ENCODE peak calls at places on chromosome 1, in four cellular contexts. One of them, this sample, is unnamed.

GRCh38 chr1:115976062-115976899 is at the start of gene SLC22A15:
- DNase-seq in foreskin keratinocyte: peak; percentile 58
- DNase-seq in thoracic aorta: peak; percentile 27
- DNase-seq in GM10248: peak; percentile 75
- DNase-seq in this sample: peak; percentile 60

GRCh38 chr1:150268342-150268705 is 492 bp downstream of the APH1A start:
- DNase-seq in foreskin keratinocyte: peak; percentile 38
- DNase-seq in thoracic aorta: no peak
- DNase-seq in GM10248: no peak
- DNase-seq in this sample: peak; percentile 48

GRCh38 chr1:65179148-65179547 is 31.1 kb downstream of the AK4 start:
- DNase-seq in foreskin keratinocyte: peak; percentile 26
- DNase-seq in thoracic aorta: no peak
- DNase-seq in GM10248: no peak
- DNase-seq in this sample: no peak

GRCh38 chr1:230156068-230156467 is 89.0 kb downstream of the GALNT2 start:
- DNase-seq in foreskin keratinocyte: no peak
- DNase-seq in thoracic aorta: no peak
- DNase-seq in GM10248: no peak
- DNase-seq in this sample: no peak

GRCh38 chr1:144551107-144551542 is 41.6 kb upstream of the PPIAL4F start:
- DNase-seq in foreskin keratinocyte: no peak
- DNase-seq in thoracic aorta: no peak
- DNase-seq in GM10248: no peak
- DNase-seq in this sample: no peak

GRCh38 chr1:212518188-212518951 is 85.7 kb downstream of the NENF start:
- DNase-seq in foreskin keratinocyte: no peak
- DNase-seq in thoracic aorta: peak; percentile 46
- DNase-seq in GM10248: no peak
- DNase-seq in this sample: no peak

GRCh38 chr1:185961664-185962063 is 227.5 kb downstream of the HMCN1 start:
- DNase-seq in foreskin keratinocyte: peak; percentile 50
- DNase-seq in thoracic aorta: no peak
- DNase-seq in GM10248: no peak
- DNase-seq in this sample: no peak

GRCh38 chr1:11998636-11999035 is 18.4 kb downstream of the MFN2 start:
- DNase-seq in foreskin keratinocyte: no peak
- DNase-seq in thoracic aorta: no peak
- DNase-seq in GM10248: no peak
- DNase-seq in this sample: no peak

GRCh38 chr1:226981386-226981817 is 41.3 kb downstream of the COQ8A start:
- DNase-seq in foreskin keratinocyte: no peak
- DNase-seq in thoracic aorta: no peak
- DNase-seq in GM10248: no peak
- DNase-seq in this sample: no peak

GRCh38 chr1:175183586-175183985 is 9.0 kb downstream of the KIAA0040 start:
- DNase-seq in foreskin keratinocyte: no peak
- DNase-seq in thoracic aorta: no peak
- DNase-seq in GM10248: no peak
- DNase-seq in this sample: no peak

GRCh38 chr1:59027176-59027575 is 243.3 kb upstream of the JUN start:
- DNase-seq in foreskin keratinocyte: no peak
- DNase-seq in thoracic aorta: no peak
- DNase-seq in GM10248: no peak
- DNase-seq in this sample: no peak

GRCh38 chr1:86067626-86068025 is 88.9 kb downstream of the COL24A1 start:
- DNase-seq in foreskin keratinocyte: no peak
- DNase-seq in thoracic aorta: no peak
- DNase-seq in GM10248: no peak
- DNase-seq in this sample: no peak

GRCh38 chr1:212030936-212031528 is 4.3 kb downstream of the INTS7 start:
- DNase-seq in foreskin keratinocyte: peak; percentile 74
- DNase-seq in thoracic aorta: no peak
- DNase-seq in GM10248: no peak
- DNase-seq in this sample: no peak

GRCh38 chr1:100528861-100529260 is 9.1 kb upstream of the GPR88 start:
- DNase-seq in foreskin keratinocyte: no peak
- DNase-seq in thoracic aorta: no peak
- DNase-seq in GM10248: no peak
- DNase-seq in this sample: no peak

GRCh38 chr1:239053269-239053668 is 333.1 kb upstream of the CHRM3 start:
- DNase-seq in foreskin keratinocyte: no peak
- DNase-seq in thoracic aorta: no peak
- DNase-seq in GM10248: no peak
- DNase-seq in this sample: no peak

GRCh38 chr1:245987222-245987545 is 519.9 kb downstream of the SMYD3 start:
- DNase-seq in foreskin keratinocyte: no peak
- DNase-seq in thoracic aorta: no peak
- DNase-seq in GM10248: no peak
- DNase-seq in this sample: no peak

GRCh38 chr1:53142226-53142853 is at the start of gene SLC1A7:
- DNase-seq in foreskin keratinocyte: no peak
- DNase-seq in thoracic aorta: no peak
- DNase-seq in GM10248: no peak
- DNase-seq in this sample: no peak

GRCh38 chr1:218163371-218163770 is 121.7 kb upstream of the RRP15 start:
- DNase-seq in foreskin keratinocyte: no peak
- DNase-seq in thoracic aorta: no peak
- DNase-seq in GM10248: no peak
- DNase-seq in this sample: no peak

GRCh38 chr1:9907441-9907840 is 2.6 kb downstream of the CTNNBIP1 start:
- DNase-seq in foreskin keratinocyte: peak; percentile 56
- DNase-seq in thoracic aorta: no peak
- DNase-seq in GM10248: no peak
- DNase-seq in this sample: no peak

GRCh38 chr1:8373547-8374270 is 55.8 kb downstream of the SLC45A1 start:
- DNase-seq in foreskin keratinocyte: peak; percentile 29
- DNase-seq in thoracic aorta: no peak
- DNase-seq in GM10248: no peak
- DNase-seq in this sample: no peak

GRCh38 chr1:51058863-51059262 is 43.2 kb upstream of the C1orf185 start:
- DNase-seq in foreskin keratinocyte: peak; percentile 30
- DNase-seq in thoracic aorta: no peak
- DNase-seq in GM10248: peak; percentile 24
- DNase-seq in this sample: peak; percentile 3

GRCh38 chr1:201279313-201279712 is 4.0 kb upstream of the PKP1 start:
- DNase-seq in foreskin keratinocyte: no peak
- DNase-seq in thoracic aorta: no peak
- DNase-seq in GM10248: no peak
- DNase-seq in this sample: no peak

GRCh38 chr1:206808615-206809014 is 36.3 kb upstream of the IL10 start:
- DNase-seq in foreskin keratinocyte: no peak
- DNase-seq in thoracic aorta: no peak
- DNase-seq in GM10248: no peak
- DNase-seq in this sample: peak; percentile 69
- TF ChIP-seq CTCF in foreskin keratinocyte: peak; percentile 55
- TF ChIP-seq CTCF in thoracic aorta: peak; percentile 32
- TF ChIP-seq CTCF in GM10248: peak; percentile 76
- TF ChIP-seq CTCF in this sample: peak; percentile 69

GRCh38 chr1:178279287-178279686 is 185.4 kb downstream of the RASAL2 start:
- DNase-seq in foreskin keratinocyte: no peak
- DNase-seq in thoracic aorta: no peak
- DNase-seq in GM10248: no peak
- DNase-seq in this sample: no peak

GRCh38 chr1:178283409-178283808 is 189.5 kb downstream of the RASAL2 start:
- DNase-seq in foreskin keratinocyte: no peak
- DNase-seq in thoracic aorta: no peak
- DNase-seq in GM10248: no peak
- DNase-seq in this sample: no peak

GRCh38 chr1:178278135-178278534 is 184.2 kb downstream of the RASAL2 start:
- DNase-seq in foreskin keratinocyte: peak; percentile 89
- DNase-seq in thoracic aorta: no peak
- DNase-seq in GM10248: no peak
- DNase-seq in this sample: no peak

GRCh38 chr1:178284059-178284458 is 190.2 kb downstream of the RASAL2 start:
- DNase-seq in foreskin keratinocyte: no peak
- DNase-seq in thoracic aorta: no peak
- DNase-seq in GM10248: no peak
- DNase-seq in this sample: no peak

GRCh38 chr1:178282949-178283367 is 189.1 kb downstream of the RASAL2 start:
- DNase-seq in foreskin keratinocyte: peak; percentile 61
- DNase-seq in thoracic aorta: no peak
- DNase-seq in GM10248: no peak
- DNase-seq in this sample: no peak
- TF ChIP-seq CTCF in foreskin keratinocyte: peak; percentile 80
- TF ChIP-seq CTCF in thoracic aorta: peak; percentile 42
- TF ChIP-seq CTCF in GM10248: no peak
- TF ChIP-seq CTCF in this sample: no peak

GRCh38 chr1:180631766-180632325 is at the start of gene XPR1:
- DNase-seq in foreskin keratinocyte: peak; percentile 93
- DNase-seq in thoracic aorta: peak; percentile 96
- DNase-seq in GM10248: peak; percentile 96
- DNase-seq in this sample: peak; percentile 99
- TF ChIP-seq CTCF in foreskin keratinocyte: peak; percentile 52
- TF ChIP-seq CTCF in thoracic aorta: peak; percentile 38
- TF ChIP-seq CTCF in GM10248: peak; percentile 43
- TF ChIP-seq CTCF in this sample: no peak

GRCh38 chr1:204529371-204529895 is 13.2 kb downstream of the MDM4 start:
- DNase-seq in foreskin keratinocyte: no peak
- DNase-seq in thoracic aorta: no peak
- DNase-seq in GM10248: no peak
- DNase-seq in this sample: no peak
- TF ChIP-seq CTCF in foreskin keratinocyte: no peak
- TF ChIP-seq CTCF in thoracic aorta: no peak
- TF ChIP-seq CTCF in GM10248: no peak
- TF ChIP-seq CTCF in this sample: no peak